ENCODE peak calls at places on chromosomes 13 and 19, in four cellular contexts. P, D, X and J are unnamed samples.

GRCh38 chr19:47790398-47790814 is 11.9 kb downstream of the SELENOW start:
- DNase-seq in P (peak), D (peak), X (peak), J (peak)

GRCh38 chr13:73428137-73428536 is 369.3 kb downstream of the KLF5 start:
- DNase-seq in P (no peak), D (no peak), X (no peak), J (no peak)

GRCh38 chr19:8459520-8460260 is 14.9 kb downstream of the HNRNPM start:
- DNase-seq in P (no peak), D (no peak), X (no peak), J (no peak)

GRCh38 chr19:13692096-13692495 is 72.2 kb upstream of the MRI1 start:
- DNase-seq in P (no peak), D (no peak), X (no peak), J (no peak)

GRCh38 chr19:53982056-53982455 is 9.4 kb upstream of the CACNG6 start:
- DNase-seq in P (no peak), D (no peak), X (no peak), J (no peak)

GRCh38 chr13:34970961-34971360 is 28.9 kb downstream of the NBEA start:
- DNase-seq in P (no peak), D (no peak), X (no peak), J (no peak)

GRCh38 chr19:483332-484072 is 12.8 kb upstream of the MADCAM1 start:
- DNase-seq in P (no peak), D (no peak), X (no peak), J (no peak)

GRCh38 chr19:16078311-16078758 is 2.0 kb downstream of the TPM4 start:
- DNase-seq in P (no peak), D (no peak), X (no peak), J (peak)

GRCh38 chr19:927044-927706 is 1.3 kb downstream of the ARID3A start:
- DNase-seq in P (peak), D (peak), X (no peak), J (no peak)

GRCh38 chr13:24035411-24035810 is 125.1 kb upstream of the SPATA13 start:
- DNase-seq in P (no peak), D (no peak), X (no peak), J (no peak)

GRCh38 chr13:108594153-108594552 is 35.3 kb upstream of the MYO16 start:
- DNase-seq in P (no peak), D (no peak), X (no peak), J (no peak)

GRCh38 chr19:52941941-52942370 is 18.7 kb upstream of the ZNF888 start:
- DNase-seq in P (peak), D (peak), X (peak), J (peak)

GRCh38 chr19:3175761-3176714 is 2.5 kb upstream of the S1PR4 start:
- DNase-seq in P (no peak), D (no peak), X (no peak), J (peak)

GRCh38 chr19:18419195-18419698 is at the start of gene SSBP4:
- DNase-seq in P (peak), D (peak), X (peak), J (peak)

GRCh38 chr19:51097796-51098195 is 10.4 kb downstream of the CTU1 start:
- DNase-seq in P (no peak), D (no peak), X (no peak), J (no peak)

GRCh38 chr19:42421591-42422031 is 5.6 kb downstream of the LIPE start:
- DNase-seq in P (no peak), D (no peak), X (no peak), J (no peak)

GRCh38 chr13:114026128-114026880 is 52.4 kb upstream of the C13orf46 start:
- DNase-seq in P (no peak), D (peak), X (no peak), J (no peak)

GRCh38 chr19:12111176-12111575 is 29.0 kb downstream of the ZNF20 start:
- DNase-seq in P (no peak), D (no peak), X (no peak), J (no peak)

GRCh38 chr19:31296741-31297390 is 52.4 kb downstream of the TSHZ3 start:
- DNase-seq in P (no peak), D (peak), X (no peak), J (no peak)

GRCh38 chr19:33434886-33435705 is 61.6 kb downstream of the CEBPG start:
- DNase-seq in P (peak), D (no peak), X (no peak), J (no peak)

GRCh38 chr19:4620675-4621074 is 18.6 kb upstream of the TNFAIP8L1 start:
- DNase-seq in P (no peak), D (no peak), X (no peak), J (no peak)

GRCh38 chr19:3476830-3477229 is 3.5 kb downstream of the SMIM24 start:
- DNase-seq in P (no peak), D (no peak), X (no peak), J (no peak)

GRCh38 chr13:94996445-94996844 is 284.1 kb upstream of the SOX21 start:
- DNase-seq in P (no peak), D (no peak), X (no peak), J (no peak)

GRCh38 chr19:17687857-17688784 is at the start of gene UNC13A:
- DNase-seq in P (peak), D (peak), X (peak), J (peak)

GRCh38 chr13:65594255-65594654 is 1635.9 kb downstream of the PCDH9 start:
- DNase-seq in P (no peak), D (no peak), X (no peak), J (no peak)

GRCh38 chr19:4911786-4912672 is 2.7 kb downstream of the UHRF1 start:
- DNase-seq in P (peak), D (no peak), X (peak), J (peak)

GRCh38 chr19:7230826-7231225 is 63.4 kb downstream of the INSR start:
- DNase-seq in P (peak), D (peak), X (no peak), J (peak)

GRCh38 chr13:50425772-50426171 is 410.5 kb downstream of the KCNRG start:
- DNase-seq in P (no peak), D (no peak), X (no peak), J (no peak)

GRCh38 chr19:55580628-55581144 is at the start of gene ZNF579:
- DNase-seq in P (peak), D (peak), X (peak), J (peak)

GRCh38 chr19:16247353-16248182 is 49.9 kb downstream of the AP1M1 start:
- DNase-seq in P (peak), D (peak), X (peak), J (peak)

GRCh38 chr19:55563261-55563690 is 17.4 kb downstream of the ZNF579 start:
- DNase-seq in P (no peak), D (peak), X (no peak), J (peak)

GRCh38 chr13:114129649-114130062 is 2.8 kb downstream of the RASA3 start:
- DNase-seq in P (no peak), D (peak), X (no peak), J (no peak)

GRCh38 chr19:13169769-13170168 is 19.6 kb downstream of the IER2 start:
- DNase-seq in P (no peak), D (no peak), X (no peak), J (no peak)

GRCh38 chr13:81686877-81687276 is 1346.0 kb upstream of the SPRY2 start:
- DNase-seq in P (no peak), D (no peak), X (no peak), J (peak)

GRCh38 chr13:27131202-27131623 is 40.4 kb downstream of the USP12 start:
- DNase-seq in P (no peak), D (no peak), X (peak), J (no peak)

GRCh38 chr13:106163426-106163825 is 372.0 kb downstream of the EFNB2 start:
- DNase-seq in P (no peak), D (no peak), X (no peak), J (no peak)

GRCh38 chr19:45820413-45821102 is 5.5 kb upstream of the RSPH6A start:
- DNase-seq in P (no peak), D (no peak), X (no peak), J (no peak)

GRCh38 chr19:42629191-42629590 is 34.5 kb upstream of the CEACAM8 start:
- DNase-seq in P (no peak), D (no peak), X (no peak), J (no peak)

GRCh38 chr13:54536112-54536511 is 1507.5 kb downstream of the OLFM4 start:
- DNase-seq in P (no peak), D (no peak), X (no peak), J (no peak)

GRCh38 chr13:44211753-44212152 is 161.9 kb upstream of the SERP2 start:
- DNase-seq in P (no peak), D (no peak), X (no peak), J (no peak)